ENCODE peak calls at places on chromosomes 11 and 22, in five cellular contexts. J, L, G, N and Q are unnamed samples.

GRCh38 chr11:2586091-2586792 is 113.6 kb downstream of the KCNQ1OT1 start:
- DNase-seq in J (no peak), L (no peak), G (no peak), N (no peak), Q (peak; percentile 88)

GRCh38 chr22:22558972-22559603 is at the start of gene PRAME:
- DNase-seq in J (no peak), L (peak; percentile 80), G (no peak), N (peak; percentile 93), Q (no peak)

GRCh38 chr22:38068641-38069371 is 11.6 kb downstream of the PICK1 start:
- DNase-seq in J (no peak), L (no peak), G (no peak), N (no peak), Q (no peak)

GRCh38 chr11:112292785-112293407 is 32.2 kb upstream of the PLET1 start:
- DNase-seq in J (no peak), L (peak; percentile 87), G (peak; percentile 94), N (peak; percentile 16), Q (no peak)

GRCh38 chr11:121194731-121195596 is 93.9 kb downstream of the TECTA start:
- DNase-seq in J (peak; percentile 87), L (peak; percentile 91), G (peak; percentile 57), N (peak; percentile 49), Q (no peak)

GRCh38 chr11:77449060-77449521 is 24.8 kb downstream of the PAK1 start:
- DNase-seq in J (no peak), L (no peak), G (no peak), N (no peak), Q (no peak)

GRCh38 chr11:68905421-68906360 is 2.0 kb downstream of the IGHMBP2 start:
- DNase-seq in J (no peak), L (peak; percentile 86), G (no peak), N (no peak), Q (peak; percentile 51)

GRCh38 chr11:60879104-60879503 is 11.8 kb downstream of the ZP1 start:
- DNase-seq in J (no peak), L (no peak), G (no peak), N (no peak), Q (no peak)

GRCh38 chr11:7314811-7315604 is 63.3 kb downstream of the SYT9 start:
- DNase-seq in J (no peak), L (no peak), G (no peak), N (no peak), Q (no peak)

DNA sequence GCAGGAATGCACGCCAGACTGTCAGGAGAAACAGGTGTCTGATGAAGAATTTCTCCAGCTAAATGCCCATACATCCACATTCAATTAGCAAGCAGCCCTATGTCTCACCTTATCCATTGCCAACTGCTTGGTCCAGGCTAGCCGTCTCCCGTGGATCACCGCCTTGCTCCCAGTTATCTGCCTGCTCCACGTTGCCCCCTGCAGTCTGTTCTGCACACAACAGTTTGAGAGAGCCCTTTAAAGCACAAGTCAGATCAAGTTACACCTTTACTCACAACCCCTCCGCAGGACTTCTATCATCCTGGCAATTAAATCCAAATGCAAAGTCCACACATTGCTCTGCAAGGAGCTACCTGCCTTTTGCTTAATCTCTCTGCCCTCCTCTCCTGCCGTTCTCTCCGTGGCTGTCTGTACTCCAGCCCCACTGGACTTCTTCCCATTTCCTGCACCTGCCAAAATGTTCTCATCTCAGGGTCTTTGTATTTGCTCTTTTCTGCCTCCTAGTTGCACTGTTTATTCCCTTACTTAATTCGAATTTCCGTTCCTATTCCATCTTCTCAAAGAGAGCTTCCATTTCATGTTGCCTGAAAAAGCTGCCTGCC is 185.3 kb upstream of the LARGE1 start:
- DNase-seq in J (peak; percentile 69), L (peak; percentile 9), G (no peak), N (peak; percentile 26), Q (no peak)
- TF ChIP-seq CTCF in J (no peak), L (peak; percentile 21), G (peak; percentile 27), N (no peak), Q (peak; percentile 74)

GRCh38 chr11:34653851-34654490 is 33.1 kb downstream of the EHF start:
- DNase-seq in J (no peak), L (peak; percentile 97), G (peak; percentile 98), N (peak; percentile 98), Q (no peak)
- TF ChIP-seq CTCF in J (peak; percentile 13), L (peak; percentile 49), G (peak; percentile 23), N (peak; percentile 48), Q (no peak)

DNA sequence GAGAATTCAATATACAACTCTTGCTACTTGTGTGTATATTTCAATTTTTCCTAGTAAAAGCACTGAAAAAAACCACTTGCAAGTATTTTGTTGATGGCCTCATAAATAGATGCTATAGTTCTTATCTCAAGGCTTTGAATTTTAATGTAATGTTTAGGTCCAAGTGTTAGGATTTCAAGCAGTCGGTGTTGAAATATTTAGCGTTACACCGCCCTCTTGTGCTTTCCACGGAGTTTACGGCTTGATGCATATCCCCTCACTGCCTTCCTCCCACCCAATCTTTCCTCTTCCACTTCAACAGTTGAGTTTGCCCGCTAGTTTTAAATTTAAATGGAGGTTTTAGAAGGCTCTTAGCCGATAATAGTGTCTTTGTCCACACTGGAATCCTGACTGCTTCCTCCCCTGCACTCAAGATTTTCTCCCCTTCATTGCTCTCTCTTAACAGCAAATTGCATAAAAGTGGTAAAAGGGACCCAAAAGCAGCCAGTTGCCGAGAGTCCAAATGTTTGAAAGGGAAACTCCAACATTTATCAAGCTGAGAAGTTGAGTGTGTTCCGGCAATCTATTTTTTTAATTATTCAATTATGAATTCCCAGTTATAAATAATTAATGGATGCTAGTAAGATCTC is 25.9 kb upstream of the HTATIP2 start:
- DNase-seq in J (peak; percentile 64), L (peak; percentile 47), G (peak; percentile 20), N (peak; percentile 42), Q (no peak)
- TF ChIP-seq CTCF in J (peak; percentile 53), L (peak; percentile 68), G (peak; percentile 70), N (peak; percentile 63), Q (peak; percentile 87)

DNA sequence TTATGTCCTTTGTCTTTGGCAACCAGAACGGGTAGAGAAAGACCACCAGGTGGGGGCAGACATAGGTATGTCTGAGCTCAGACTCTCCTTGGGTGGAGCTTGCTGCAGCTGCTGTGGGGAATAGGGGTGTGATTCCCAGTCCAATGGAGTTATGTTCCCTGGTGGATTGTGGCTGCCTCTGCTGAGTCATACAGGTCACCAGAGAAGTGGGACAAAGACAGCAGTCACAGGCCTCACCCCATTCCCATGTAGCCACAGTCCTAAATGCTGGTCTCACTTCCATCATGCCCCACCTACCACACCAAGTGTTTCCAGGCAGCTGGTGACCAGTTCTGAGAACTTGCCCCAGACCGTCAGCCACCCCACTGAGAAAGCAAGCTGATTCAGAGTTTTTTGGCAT is 17.5 kb downstream of the OR52E5 start:
- DNase-seq in J (no peak), L (no peak), G (no peak), N (no peak), Q (no peak)
- TF ChIP-seq CTCF in J (no peak), L (no peak), G (no peak), N (no peak), Q (no peak)

GRCh38 chr11:102643941-102644340 is 18.8 kb upstream of the MMP20 start:
- DNase-seq in J (no peak), L (no peak), G (no peak), N (no peak), Q (no peak)
- TF ChIP-seq CTCF in J (no peak), L (no peak), G (no peak), N (no peak), Q (no peak)

GRCh38 chr11:73528877-73529530 is 68.9 kb downstream of the FAM168A start:
- DNase-seq in J (no peak), L (no peak), G (no peak), N (no peak), Q (no peak)

GRCh38 chr11:73531386-73531785 is 66.5 kb downstream of the FAM168A start:
- DNase-seq in J (no peak), L (no peak), G (no peak), N (no peak), Q (no peak)

GRCh38 chr11:73528420-73528819 is 69.5 kb downstream of the FAM168A start:
- DNase-seq in J (no peak), L (no peak), G (no peak), N (no peak), Q (no peak)

GRCh38 chr11:73528013-73528412 is 69.9 kb downstream of the FAM168A start:
- DNase-seq in J (no peak), L (no peak), G (no peak), N (no peak), Q (no peak)

DNA sequence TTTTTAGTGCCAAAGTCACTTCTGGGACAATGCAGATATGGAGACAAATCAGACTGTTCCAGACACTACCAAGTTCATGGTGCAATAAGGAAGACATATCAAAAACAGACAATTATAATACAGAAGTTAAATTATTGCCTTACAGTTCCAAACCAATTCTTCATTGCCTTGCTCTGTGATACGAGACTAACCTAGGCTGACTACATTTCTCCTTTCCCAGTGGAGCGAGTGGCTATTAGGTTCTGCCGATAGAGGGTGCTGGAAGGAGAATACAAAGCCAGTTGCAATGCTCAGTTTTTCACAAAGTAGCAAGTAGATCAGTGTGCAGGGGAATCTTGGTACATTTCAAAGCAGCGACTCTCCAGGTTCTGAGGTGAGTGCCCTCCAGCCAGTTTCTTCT is 67.8 kb downstream of the FAM168A start:
- DNase-seq in J (peak; percentile 2), L (no peak), G (no peak), N (peak; percentile 29), Q (no peak)
- TF ChIP-seq CTCF in J (peak; percentile 29), L (no peak), G (peak; percentile 48), N (peak; percentile 26), Q (peak; percentile 19)